ENCODE peak calls at places on chromosomes 6 and 20, in seven cellular contexts. A, U, M, H, N, S and Z are unnamed samples.

GRCh38 chr6:159252955-159253508 is 83.8 kb downstream of the FNDC1 start:
- DNase-seq in A (peak; percentile 12), U (peak; percentile 49), M (peak; percentile 12), H (no peak), N (no peak), S (no peak), Z (peak; percentile 62)

GRCh38 chr6:120604510-120604909 is 729.8 kb downstream of the TBC1D32 start:
- DNase-seq in A (no peak), U (no peak), M (no peak), H (no peak), N (no peak), S (no peak), Z (no peak)

GRCh38 chr6:41427642-41428401 is 92.4 kb downstream of the NCR2 start:
- DNase-seq in A (peak; percentile 23), U (no peak), M (peak; percentile 25), H (peak; percentile 85), N (peak; percentile 63), S (no peak), Z (peak; percentile 58)

GRCh38 chr20:610130-611046 is at the start of gene TCF15:
- DNase-seq in A (peak; percentile 65), U (peak; percentile 7), M (peak; percentile 20), H (no peak), N (no peak), S (no peak), Z (peak; percentile 86)

GRCh38 chr6:108561742-108562502 is 1.2 kb downstream of the FOXO3 start:
- DNase-seq in A (peak; percentile 38), U (no peak), M (peak; percentile 20), H (peak; percentile 86), N (peak; percentile 27), S (no peak), Z (no peak)

GRCh38 chr6:150741633-150742200 is 123.8 kb upstream of the MTHFD1L start:
- DNase-seq in A (peak; percentile 41), U (peak; percentile 9), M (no peak), H (no peak), N (no peak), S (no peak), Z (peak; percentile 56)

GRCh38 chr6:16306334-16306733 is 67.9 kb downstream of the GMPR start:
- DNase-seq in A (no peak), U (no peak), M (no peak), H (no peak), N (no peak), S (no peak), Z (no peak)

GRCh38 chr6:165559632-165560031 is 103.4 kb downstream of the PDE10A start:
- DNase-seq in A (no peak), U (no peak), M (no peak), H (no peak), N (no peak), S (no peak), Z (no peak)

GRCh38 chr6:148550569-148550968 is 196.3 kb upstream of the UST start:
- DNase-seq in A (no peak), U (peak; percentile 59), M (no peak), H (no peak), N (no peak), S (no peak), Z (no peak)

GRCh38 chr6:4707011-4707410 is 69.2 kb upstream of the CDYL start:
- DNase-seq in A (no peak), U (no peak), M (no peak), H (no peak), N (no peak), S (no peak), Z (no peak)

DNA sequence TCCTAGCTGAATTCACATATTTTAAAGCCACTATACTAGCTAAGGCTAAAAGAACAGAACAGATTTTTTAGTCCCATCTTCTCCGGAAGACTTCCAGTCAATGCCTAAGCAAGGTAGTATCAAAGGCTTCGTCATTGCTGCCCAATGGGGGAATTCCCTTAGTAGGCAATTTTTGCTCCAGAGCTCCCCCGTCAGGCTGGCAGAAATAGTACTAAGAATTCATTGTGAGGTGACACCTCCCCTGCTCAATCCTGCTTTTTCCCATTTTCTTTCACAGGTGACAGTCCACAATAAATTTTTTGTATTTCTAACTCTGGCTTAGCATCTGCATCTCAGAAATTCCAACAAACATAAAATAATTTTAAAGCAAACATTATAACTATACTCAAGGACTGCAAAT is 52.8 kb upstream of the SRSF6 start:
- DNase-seq in A (no peak), U (peak; percentile 24), M (no peak), H (no peak), N (no peak), S (no peak), Z (peak; percentile 41)
- TF ChIP-seq CTCF in A (peak; percentile 15), U (peak; percentile 22), M (no peak), H (peak; percentile 16), N (no peak), S (no peak), Z (no peak)

GRCh38 chr6:6494677-6495076 is 93.8 kb upstream of the LY86 start:
- DNase-seq in A (peak; percentile 79), U (no peak), M (peak; percentile 32), H (peak; percentile 84), N (peak; percentile 47), S (no peak), Z (peak; percentile 71)
- TF ChIP-seq CTCF in A (peak; percentile 44), U (no peak), M (peak; percentile 60), H (peak; percentile 40), N (peak; percentile 33), S (no peak), Z (peak; percentile 69)

DNA sequence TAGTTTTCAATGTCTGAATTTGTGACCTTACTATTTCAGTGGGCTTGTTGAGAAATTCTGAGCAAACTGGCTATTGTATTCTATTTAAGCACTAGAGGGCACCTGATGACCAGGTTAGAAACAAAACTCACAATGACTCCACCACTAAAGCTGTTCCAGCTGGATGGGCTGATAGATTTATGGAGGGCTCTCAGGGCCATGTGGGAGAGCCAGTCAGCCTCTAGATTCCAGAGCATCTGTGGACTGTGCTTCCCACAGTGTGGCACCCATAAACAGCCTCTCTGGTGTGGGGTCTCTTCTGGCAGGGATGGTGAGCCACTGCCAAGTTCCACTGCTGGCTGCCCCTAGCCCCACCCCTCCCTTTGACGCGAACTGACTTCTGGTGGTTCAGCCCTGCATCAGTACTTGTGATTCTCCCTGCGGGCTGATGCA is 29.2 kb downstream of the C6orf58 start:
- DNase-seq in A (peak; percentile 13), U (peak; percentile 51), M (no peak), H (no peak), N (no peak), S (no peak), Z (no peak)
- TF ChIP-seq CTCF in A (no peak), U (peak; percentile 15), M (peak; percentile 53), H (no peak), N (no peak), S (no peak), Z (no peak)

DNA sequence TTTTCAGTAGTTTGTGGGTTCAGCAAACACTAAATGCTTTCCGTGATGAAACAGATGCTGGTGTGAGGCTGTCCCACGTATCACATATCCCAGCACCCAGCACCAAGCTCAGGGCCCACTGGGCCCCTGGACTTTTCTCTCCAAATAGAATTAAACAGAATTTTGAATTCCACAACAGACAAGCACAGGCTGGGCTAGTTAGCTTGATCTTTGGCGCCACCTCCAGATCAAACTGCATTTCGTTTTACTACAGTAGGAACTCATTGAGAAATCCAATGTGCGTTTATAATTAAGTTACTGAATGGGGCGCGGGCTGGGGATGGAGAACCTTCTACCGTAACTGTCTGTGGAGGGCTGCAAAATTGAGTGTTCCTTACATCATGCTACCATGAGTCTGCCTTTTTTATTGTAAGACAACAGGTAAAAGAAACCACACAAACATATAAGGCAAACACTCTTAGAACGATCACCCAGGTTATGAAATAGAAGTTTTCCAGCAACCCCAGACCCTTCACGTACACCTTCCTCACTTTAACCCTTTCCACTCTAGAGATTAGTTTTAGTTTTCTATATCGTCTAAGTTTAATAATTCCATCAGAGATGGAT is 107.8 kb downstream of the ZFP64 start:
- DNase-seq in A (peak; percentile 60), U (peak; percentile 79), M (peak; percentile 65), H (no peak), N (peak; percentile 54), S (no peak), Z (peak; percentile 61)
- TF ChIP-seq CTCF in A (peak; percentile 54), U (peak; percentile 65), M (peak; percentile 83), H (peak; percentile 44), N (peak; percentile 39), S (peak; percentile 25), Z (peak; percentile 36)

DNA sequence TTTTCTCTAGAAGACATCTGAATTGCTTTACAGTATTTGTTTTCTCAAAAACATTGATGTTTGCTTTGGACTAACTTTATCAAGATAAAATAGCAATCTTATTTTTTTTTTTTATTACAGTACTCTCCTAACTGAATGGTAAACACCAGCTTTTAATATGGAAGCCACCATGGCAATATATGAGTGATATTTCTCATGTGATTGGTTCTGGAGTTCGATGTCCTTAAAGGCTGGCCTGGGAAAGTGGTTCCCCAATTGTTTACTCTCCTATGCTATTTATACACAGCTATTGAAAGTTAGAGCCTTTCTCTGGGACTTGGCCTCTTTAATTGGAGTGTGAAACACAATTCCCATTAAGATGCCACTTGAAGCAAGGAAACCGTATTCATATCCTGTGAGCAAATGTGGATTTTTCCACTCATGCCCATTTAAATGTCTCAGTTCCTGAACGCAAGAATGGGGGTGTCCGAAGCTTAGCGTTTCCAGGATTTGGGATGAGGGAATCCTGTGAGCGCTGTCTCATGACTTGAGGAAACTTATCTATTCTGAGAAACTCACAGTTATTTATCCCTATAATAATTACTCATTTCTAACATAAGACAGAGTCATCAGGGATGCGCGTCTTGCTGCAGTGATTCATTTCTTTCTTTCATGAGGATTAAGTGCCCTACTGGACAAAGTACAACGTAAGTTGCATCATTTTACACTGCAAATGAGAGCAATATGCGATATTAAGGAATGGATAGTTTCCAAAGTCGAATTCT is 143.2 kb upstream of the PREP start:
- DNase-seq in A (no peak), U (peak; percentile 70), M (no peak), H (no peak), N (no peak), S (no peak), Z (no peak)
- TF ChIP-seq CTCF in A (no peak), U (no peak), M (no peak), H (no peak), N (no peak), S (no peak), Z (no peak)

GRCh38 chr6:139894271-139894670 is 519.8 kb upstream of the CITED2 start:
- DNase-seq in A (no peak), U (no peak), M (no peak), H (no peak), N (no peak), S (no peak), Z (no peak)

GRCh38 chr6:139891471-139891870 is 517.0 kb upstream of the CITED2 start:
- DNase-seq in A (no peak), U (peak; percentile 27), M (no peak), H (no peak), N (no peak), S (no peak), Z (no peak)

DNA sequence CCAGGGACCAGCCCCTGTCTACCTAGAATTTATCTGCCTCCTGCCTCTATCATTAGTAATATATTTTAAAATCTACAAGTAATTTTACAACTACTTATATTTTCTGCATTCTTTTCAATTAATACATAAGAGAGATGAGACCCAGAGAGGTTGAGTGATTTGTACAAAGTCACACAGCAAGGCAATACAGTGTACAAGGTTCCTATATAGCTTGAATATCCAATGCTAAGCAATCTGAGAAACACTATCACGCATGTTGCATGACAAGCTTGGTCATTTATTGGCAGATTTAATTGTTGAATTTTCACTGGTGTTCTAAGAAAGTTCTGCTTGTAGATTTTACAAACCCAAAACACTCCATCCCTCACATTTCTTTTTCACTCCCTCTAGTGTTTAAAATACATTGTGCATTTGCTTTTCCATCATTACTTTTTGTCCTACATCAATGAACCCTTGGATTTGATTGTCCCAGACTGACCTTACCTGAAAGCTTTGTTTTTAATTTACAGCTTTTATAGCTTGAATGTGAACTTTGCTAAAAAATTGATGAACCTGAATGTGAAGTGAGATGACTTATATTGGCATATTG is 520.9 kb upstream of the CITED2 start:
- DNase-seq in A (no peak), U (peak; percentile 24), M (no peak), H (no peak), N (no peak), S (no peak), Z (no peak)
- TF ChIP-seq CTCF in A (no peak), U (peak; percentile 23), M (peak; percentile 35), H (no peak), N (no peak), S (no peak), Z (no peak)